ENCODE peak calls at places on chromosomes 13 and 19, in six cellular contexts. R is fibroblast of lung, C is astrocyte, Q is upper lobe of right lung, U is psoas muscle, E is DND-41. B is an unnamed sample.

GRCh38 chr19:3146677-3147100 is 10.9 kb downstream of the GNA15 start:
- DNase-seq in Q (peak; percentile 78), R (no peak), E (peak; percentile 65), U (no peak), C (no peak), B (peak; percentile 68)

GRCh38 chr13:31200636-31200970 is 828 bp downstream of the B3GLCT start:
- DNase-seq in Q (peak; percentile 83), C (no peak), U (peak; percentile 75), E (peak; percentile 60), R (peak; percentile 41), B (peak; percentile 45)

GRCh38 chr13:76597868-76598267 is 288.3 kb downstream of the KCTD12 start:
- DNase-seq in U (no peak), C (no peak), E (no peak), Q (no peak), R (no peak), B (no peak)

GRCh38 chr13:113273856-113274590 is 23.0 kb upstream of the LAMP1 start:
- DNase-seq in U (no peak), Q (peak; percentile 76), C (peak; percentile 83), E (no peak), R (peak; percentile 88), B (no peak)

GRCh38 chr13:43444085-43444484 is 342.7 kb downstream of the ENOX1 start:
- DNase-seq in U (no peak), E (no peak), Q (no peak), R (peak; percentile 16), C (peak; percentile 6), B (no peak)

GRCh38 chr13:85255978-85256377 is 543.2 kb downstream of the SLITRK6 start:
- DNase-seq in R (no peak), C (no peak), E (no peak), Q (no peak), U (no peak), B (no peak)

GRCh38 chr13:101512650-101513049 is 60.2 kb downstream of the ITGBL1 start:
- DNase-seq in Q (no peak), E (no peak), R (peak; percentile 85), C (peak; percentile 75), U (no peak), B (no peak)

GRCh38 chr13:112102243-112102642 is 35.3 kb downstream of the SOX1 start:
- DNase-seq in R (no peak), E (no peak), Q (no peak), C (no peak), U (no peak), B (no peak)

GRCh38 chr13:36736119-36736726 is 62.4 kb downstream of the SERTM1 start:
- DNase-seq in E (peak; percentile 43), Q (no peak), C (peak; percentile 37), U (no peak), R (peak; percentile 55), B (peak; percentile 28)

GRCh38 chr13:69108486-69108885 is 999.1 kb upstream of the ATXN8OS start:
- DNase-seq in R (no peak), Q (no peak), C (no peak), E (no peak), U (no peak), B (no peak)

GRCh38 chr13:32783067-32783466 is 196.8 kb downstream of the PDS5B start:
- DNase-seq in C (peak; percentile 71), Q (no peak), R (peak; percentile 74), E (peak; percentile 63), U (no peak), B (no peak)

GRCh38 chr13:51697181-51697580 is 106.8 kb downstream of the DHRS12 start:
- DNase-seq in R (no peak), U (no peak), Q (no peak), C (no peak), E (no peak), B (no peak)

GRCh38 chr13:114081761-114082681 is 50.4 kb downstream of the RASA3 start:
- DNase-seq in Q (peak; percentile 55), R (no peak), U (peak; percentile 41), C (no peak), E (no peak), B (no peak)

GRCh38 chr13:113658836-113659235 is 838 bp upstream of the ATP4B start:
- DNase-seq in E (no peak), R (no peak), Q (peak; percentile 45), C (no peak), U (peak; percentile 39), B (no peak)

GRCh38 chr13:94546071-94546839 is 49.7 kb downstream of the TGDS start:
- DNase-seq in U (no peak), Q (no peak), R (no peak), C (no peak), E (no peak), B (no peak)

GRCh38 chr13:94549241-94550029 is 46.5 kb downstream of the TGDS start:
- DNase-seq in Q (peak; percentile 97), C (peak; percentile 92), U (peak; percentile 96), R (peak; percentile 94), E (peak; percentile 88), B (peak; percentile 90)

GRCh38 chr13:94550030-94550738 is 45.8 kb downstream of the TGDS start:
- DNase-seq in U (no peak), C (peak; percentile 49), E (no peak), R (peak; percentile 64), Q (no peak), B (no peak)

GRCh38 chr13:94552095-94552494 is 43.9 kb downstream of the TGDS start:
- DNase-seq in C (no peak), Q (no peak), R (no peak), U (no peak), E (no peak), B (no peak)

DNA sequence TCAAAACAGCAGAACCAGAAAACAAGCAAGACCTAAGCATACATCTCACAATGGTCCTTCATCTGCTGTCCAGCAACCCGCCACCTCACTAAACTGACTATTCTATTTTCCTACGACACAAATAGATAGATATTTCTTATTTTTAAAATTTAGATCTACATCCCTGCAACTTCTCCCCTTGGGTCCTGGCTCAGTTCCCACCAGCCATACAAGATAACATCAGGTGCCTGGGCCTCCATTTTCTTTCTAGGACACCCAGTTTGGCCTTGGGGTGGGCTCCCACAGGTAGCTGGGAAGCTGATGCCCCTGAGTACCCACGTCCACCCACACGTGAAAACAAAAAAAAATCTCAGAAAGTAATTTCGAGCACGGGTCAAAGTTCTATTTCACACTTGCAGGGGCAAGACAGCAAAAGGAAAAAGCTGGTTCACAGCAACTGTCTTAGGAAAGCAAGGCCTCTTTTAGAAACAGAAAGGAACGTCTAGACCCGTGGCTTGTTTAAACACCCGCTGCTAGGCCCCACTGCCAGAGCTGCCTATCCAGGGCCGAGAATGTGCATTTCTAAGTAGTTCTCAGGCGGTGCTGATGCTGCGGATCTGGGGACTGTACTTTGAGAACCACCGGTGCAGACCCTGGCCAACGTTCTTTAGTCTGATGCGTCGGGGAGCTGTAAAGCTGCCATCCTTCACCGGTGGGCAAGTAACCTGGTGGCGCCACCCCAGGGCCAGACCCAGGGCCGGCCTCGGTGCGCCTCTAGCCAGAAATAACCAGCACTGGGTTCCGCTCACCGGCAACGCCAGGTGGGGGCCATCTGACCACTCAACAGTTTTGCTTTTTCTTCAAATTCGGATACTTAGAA is 47.3 kb downstream of the TGDS start:
- DNase-seq in C (peak; percentile 27), E (peak; percentile 48), U (peak; percentile 77), R (peak; percentile 48), Q (peak; percentile 80), B (no peak)
- TF ChIP-seq CTCF in C (no peak), E (no peak), U (no peak), R (no peak), Q (peak; percentile 27), B (no peak)

GRCh38 chr19:10835089-10835753 is 791 bp downstream of the TMED1 start:
- DNase-seq in Q (no peak), U (peak; percentile 77), R (no peak), E (no peak), C (no peak), B (no peak)
- H3K27ac ChIP-seq in Q (peak overlapping the region; percentile 99), U (peak overlapping the region; percentile 99), R (peak overlapping the region; percentile 18), E (peak overlapping the region; percentile 98), C (no peak overlapping the region), B (peak overlapping the region; percentile 3)

DNA sequence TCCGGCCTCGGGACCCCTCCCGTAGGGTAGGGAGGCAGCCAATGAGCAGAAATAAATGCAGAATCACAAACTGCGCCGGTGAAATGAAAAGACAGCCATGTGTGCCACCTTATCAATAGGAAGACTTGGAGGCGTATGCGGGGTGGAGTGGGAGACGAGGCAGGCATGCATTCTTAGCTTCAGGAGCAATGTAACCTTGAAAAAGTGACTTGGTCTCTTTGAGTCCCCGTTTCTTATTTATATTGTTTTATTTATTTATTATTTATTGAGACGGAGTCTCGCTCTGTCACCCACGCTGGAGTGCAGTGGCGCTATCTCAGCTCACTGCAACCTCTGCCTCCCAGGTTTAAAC is 16.0 kb downstream of the SSC5D start:
- DNase-seq in U (no peak), Q (no peak), C (no peak), R (no peak), E (no peak), B (no peak)
- H3K4me3 ChIP-seq in U (peak overlapping the region; percentile 52), Q (peak overlapping the region; percentile 59), C (no peak overlapping the region), R (peak overlapping the region; percentile 59), E (peak overlapping the region; percentile 31), B (peak overlapping the region; percentile 66)

GRCh38 chr19:48740705-48741030 is 258 bp upstream of the RASIP1 start:
- DNase-seq in C (no peak), E (no peak), Q (no peak), U (no peak), R (no peak), B (no peak)

GRCh38 chr19:48737360-48737998 is 2.9 kb downstream of the RASIP1 start:
- DNase-seq in C (no peak), R (no peak), Q (no peak), E (no peak), U (no peak), B (no peak)

GRCh38 chr19:48739835-48740704 is at the start of gene RASIP1:
- DNase-seq in Q (no peak), R (no peak), U (peak; percentile 75), E (no peak), C (no peak), B (no peak)

GRCh38 chr19:48739400-48739825 is 997 bp downstream of the RASIP1 start:
- DNase-seq in R (no peak), E (no peak), U (no peak), Q (no peak), C (no peak), B (no peak)

GRCh38 chr19:48738557-48739399 is 1.6 kb downstream of the RASIP1 start:
- DNase-seq in Q (peak; percentile 97), R (peak; percentile 71), E (peak; percentile 90), U (peak; percentile 96), C (peak; percentile 47), B (peak; percentile 78)
- TF ChIP-seq CTCF in Q (peak; percentile 19), R (no peak), E (peak; percentile 60), U (peak; percentile 47), C (no peak), B (no peak)

GRCh38 chr19:10858204-10858828 is 10.1 kb downstream of the C19orf38 start:
- DNase-seq in Q (no peak), U (no peak), R (no peak), C (no peak), E (peak; percentile 54), B (no peak)

GRCh38 chr19:10852098-10852800 is 4.0 kb downstream of the C19orf38 start:
- DNase-seq in C (peak; percentile 47), U (no peak), E (no peak), R (peak; percentile 63), Q (no peak), B (no peak)

GRCh38 chr19:10852941-10853340 is 4.7 kb downstream of the C19orf38 start:
- DNase-seq in U (no peak), E (no peak), C (no peak), R (no peak), Q (no peak), B (no peak)

GRCh38 chr19:10855879-10856522 is 7.8 kb downstream of the C19orf38 start:
- DNase-seq in R (no peak), E (peak; percentile 55), C (no peak), U (no peak), Q (no peak), B (peak; percentile 20)

GRCh38 chr19:10854350-10855089 is 6.3 kb downstream of the C19orf38 start:
- DNase-seq in U (no peak), E (no peak), R (no peak), C (no peak), Q (no peak), B (no peak)
- H3K27ac ChIP-seq in U (no peak overlapping the region), E (no peak overlapping the region), R (no peak overlapping the region), C (no peak overlapping the region), Q (no peak overlapping the region), B (no peak overlapping the region)

B was measured in CD8-positive, alpha-beta T cell.